ENCODE peak calls at places on chromosomes 6 and 20, in four cellular contexts. L is psoas muscle, Z is breast epithelium, P is upper lobe of right lung. U is an unnamed sample.

GRCh38 chr20:61253640-61254511 is 1.8 kb downstream of the CDH4 start:
- DNase-seq in L (no peak), Z (no peak), P (no peak), U (no peak)

GRCh38 chr6:41537359-41537758 is 8.8 kb upstream of the FOXP4 start:
- DNase-seq in L (no peak), Z (no peak), P (no peak), U (no peak)

GRCh38 chr20:19699132-19699971 is 58.7 kb upstream of the RIN2 start:
- DNase-seq in Z (no peak), P (no peak), L (no peak), U (no peak)

GRCh38 chr6:82954937-82955577 is 110.6 kb downstream of the UBE3D start:
- DNase-seq in Z (no peak), L (no peak), P (no peak), U (no peak)

GRCh38 chr6:85058806-85059205 is 294.4 kb upstream of the TBX18 start:
- DNase-seq in P (no peak), L (no peak), Z (no peak), U (no peak)

GRCh38 chr6:149054559-149055194 is 262.8 kb upstream of the TAB2 start:
- DNase-seq in Z (no peak), L (no peak), P (no peak), U (no peak)

GRCh38 chr6:151286192-151286591 is 46.4 kb downstream of the AKAP12 start:
- DNase-seq in L (no peak), P (no peak), Z (no peak), U (no peak)

GRCh38 chr20:48178607-48179006 is 393.3 kb upstream of the SULF2 start:
- DNase-seq in L (no peak), Z (no peak), P (no peak), U (no peak)

GRCh38 chr6:157462956-157463742 is 82.2 kb downstream of the ZDHHC14 start:
- DNase-seq in Z (no peak), P (no peak), L (no peak), U (no peak)

GRCh38 chr6:130018830-130019795 is 732 bp downstream of the L3MBTL3 start:
- DNase-seq in Z (no peak), L (peak), P (no peak), U (peak)

GRCh38 chr20:2708073-2708415 is 15.5 kb downstream of the EBF4 start:
- DNase-seq in L (no peak), Z (no peak), P (no peak), U (no peak)

GRCh38 chr6:25278914-25279747 is at the start of gene CARMIL1:
- DNase-seq in Z (peak), P (peak), L (peak), U (peak)
- TF ChIP-seq CTCF in Z (peak), P (peak), L (peak), U (peak)

DNA sequence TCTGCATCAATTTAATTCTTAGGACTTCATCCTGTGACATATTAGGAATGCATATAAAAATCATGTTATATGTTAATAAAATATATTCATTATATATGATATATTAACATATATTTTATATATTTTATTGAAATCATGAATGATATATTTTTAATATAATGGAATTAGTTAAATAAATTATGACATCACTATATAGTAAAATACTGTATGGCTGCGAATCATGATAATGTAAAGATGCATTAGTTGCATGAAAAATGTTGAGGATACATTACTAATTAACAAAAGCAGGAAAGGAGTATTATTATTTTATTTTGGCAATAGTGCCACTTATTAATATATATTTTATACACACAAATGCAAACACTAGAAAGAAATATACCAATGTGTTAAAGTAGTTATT is 8.4 kb upstream of the RNF217 start:
- DNase-seq in Z (no peak), L (no peak), P (no peak), U (no peak)
- TF ChIP-seq CTCF in Z (no peak), L (no peak), P (no peak), U (no peak)

DNA sequence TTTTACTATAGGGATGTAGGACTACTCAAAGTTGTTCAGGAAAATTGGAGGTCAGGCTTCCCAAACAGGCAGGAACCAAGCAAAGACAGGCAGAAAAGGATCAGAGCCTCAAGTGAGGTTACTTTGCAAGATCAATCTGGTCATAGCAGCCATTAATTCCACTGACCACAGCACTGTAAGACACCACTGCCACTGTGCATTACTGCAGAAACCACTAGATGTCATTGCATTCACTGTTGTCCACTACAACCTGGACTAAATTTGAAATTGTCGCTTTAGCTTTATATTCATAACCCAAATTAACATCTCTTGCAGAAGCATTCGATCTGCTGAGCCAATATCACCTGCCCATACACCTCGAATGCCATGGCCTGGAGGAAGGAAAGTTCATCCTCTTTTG is 126.9 kb upstream of the UFL1 start:
- DNase-seq in L (no peak), P (no peak), Z (no peak), U (no peak)
- TF ChIP-seq CTCF in L (no peak), P (no peak), Z (no peak), U (no peak)

GRCh38 chr6:64250126-64250525 is 614.5 kb downstream of the PHF3 start:
- DNase-seq in L (no peak), Z (no peak), P (no peak), U (no peak)
- TF ChIP-seq CTCF in L (no peak), Z (no peak), P (no peak), U (no peak)

DNA sequence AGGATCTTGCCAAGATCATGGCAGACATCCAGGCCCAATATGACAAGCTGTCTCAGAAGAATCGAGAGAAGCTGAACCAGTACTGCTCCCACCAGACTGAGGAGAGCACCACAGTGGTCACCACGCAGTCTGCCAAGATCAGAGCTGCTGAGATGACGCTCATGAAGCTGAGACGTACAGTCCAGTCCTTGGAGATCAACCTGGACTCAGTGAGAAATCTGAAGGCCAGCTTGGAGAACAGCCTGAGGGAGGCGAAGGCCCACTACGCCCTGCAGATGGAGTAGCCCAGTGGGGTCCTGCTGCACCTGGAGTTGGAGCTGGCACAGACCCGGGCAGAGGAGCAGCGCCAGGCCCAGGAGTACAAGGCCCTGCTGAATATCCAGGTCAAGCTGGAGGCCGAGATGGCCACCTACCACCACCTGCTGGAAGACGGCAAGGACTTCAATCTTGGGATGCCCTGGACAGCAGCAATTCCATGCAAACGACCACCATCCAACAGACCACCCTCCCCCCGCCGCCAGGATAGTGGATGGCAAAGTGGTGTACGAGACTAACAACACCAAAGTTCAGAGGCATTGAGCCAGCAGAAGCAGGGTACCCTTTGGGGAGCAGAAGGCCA is 44.7 kb upstream of the GRM4 start:
- DNase-seq in P (peak), L (no peak), Z (no peak), U (no peak)
- TF ChIP-seq CTCF in P (no peak), L (no peak), Z (no peak), U (no peak)

GRCh38 chr6:111555041-111555440 is 50.6 kb downstream of the TRAF3IP2 start:
- DNase-seq in Z (no peak), L (no peak), P (no peak), U (no peak)
- TF ChIP-seq CTCF in Z (no peak), L (no peak), P (no peak), U (no peak)

GRCh38 chr20:51042657-51043247 is 19.8 kb upstream of the KCNG1 start:
- DNase-seq in Z (peak), P (peak), L (no peak), U (no peak)
- TF ChIP-seq CTCF in Z (no peak), P (no peak), L (no peak), U (no peak)